ENCODE peak calls at places on chromosomes 13 and 19, in eight cellular contexts. B is dorsolateral prefrontal cortex; N is CD4-positive, CD25-positive, alpha-beta regulatory T cell; O is AG04450; K is upper lobe of right lung; P is IMR-90; U is CD8-positive, alpha-beta T cell; T is GM23248. J is an unnamed sample.

GRCh38 chr13:48526269-48526668 is 6.6 kb downstream of the RCBTB2 start:
- DNase-seq in B (no peak), N (no peak), O (no peak), K (no peak), P (no peak), U (peak), T (no peak), J (no peak)

GRCh38 chr13:80973721-80974120 is 632.8 kb upstream of the SPRY2 start:
- DNase-seq in B (no peak), N (no peak), O (no peak), K (no peak), P (no peak), U (no peak), T (no peak), J (no peak)

GRCh38 chr13:113653264-113654174 is 4.5 kb downstream of the ATP4B start:
- DNase-seq in B (no peak), N (no peak), O (no peak), K (peak), P (no peak), U (peak), T (no peak), J (peak)

GRCh38 chr13:54511356-54511755 is 1482.7 kb downstream of the OLFM4 start:
- DNase-seq in B (no peak), N (no peak), O (no peak), K (no peak), P (no peak), U (no peak), T (no peak), J (no peak)

GRCh38 chr13:110382229-110382628 is 75.1 kb downstream of the COL4A2 start:
- DNase-seq in B (no peak), N (no peak), O (no peak), K (no peak), P (peak), U (no peak), T (peak), J (no peak)

GRCh38 chr19:47573076-47574026 is at the start of gene ZNF541:
- DNase-seq in B (peak), N (peak), O (no peak), K (peak), P (peak), U (peak), T (peak), J (no peak)

GRCh38 chr19:56765107-56765506 is 75.4 kb downstream of the PEG3 start:
- DNase-seq in B (peak), N (no peak), O (no peak), K (peak), P (no peak), U (no peak), T (peak), J (peak)

GRCh38 chr19:44512326-44513298 is 12.3 kb upstream of the ZNF180 start:
- DNase-seq in B (no peak), N (no peak), O (peak), K (no peak), P (peak), U (no peak), T (peak), J (peak)

GRCh38 chr19:5090780-5091575 is 122.1 kb downstream of the KDM4B start:
- DNase-seq in B (no peak), N (no peak), O (no peak), K (no peak), P (peak), U (no peak), T (peak), J (peak)

GRCh38 chr19:47003611-47003935 is 16.1 kb upstream of the NPAS1 start:
- DNase-seq in B (no peak), N (no peak), O (no peak), K (no peak), P (peak), U (no peak), T (peak), J (no peak)

GRCh38 chr19:13748169-13748884 is 16.0 kb upstream of the MRI1 start:
- DNase-seq in B (no peak), N (no peak), O (no peak), K (no peak), P (peak), U (no peak), T (peak), J (no peak)

GRCh38 chr13:113639661-113640262 is 18.2 kb downstream of the ATP4B start:
- DNase-seq in B (peak), N (no peak), O (no peak), K (peak), P (no peak), U (no peak), T (peak), J (peak)

GRCh38 chr13:114118763-114119123 is 13.7 kb downstream of the RASA3 start:
- DNase-seq in B (no peak), N (no peak), O (no peak), K (no peak), P (peak), U (peak), T (peak), J (no peak)

GRCh38 chr13:102651892-102652291 is 43.0 kb downstream of the METTL21C start:
- DNase-seq in B (no peak), N (no peak), O (no peak), K (no peak), P (peak), U (no peak), T (no peak), J (peak)

GRCh38 chr13:41823486-41823885 is 137.4 kb downstream of the VWA8 start:
- DNase-seq in B (no peak), N (no peak), O (no peak), K (no peak), P (no peak), U (no peak), T (no peak), J (no peak)

GRCh38 chr13:71867101-71867814 is at the start of gene DACH1:
- DNase-seq in B (no peak), N (no peak), O (no peak), K (peak), P (peak), U (no peak), T (peak), J (peak)

GRCh38 chr13:108760129-108760528 is 130.7 kb downstream of the MYO16 start:
- DNase-seq in B (no peak), N (no peak), O (no peak), K (no peak), P (no peak), U (no peak), T (no peak), J (no peak)

GRCh38 chr19:28505134-28505533 is 707.8 kb downstream of the UQCRFS1 start:
- DNase-seq in B (no peak), N (no peak), O (no peak), K (no peak), P (no peak), U (no peak), T (no peak), J (no peak)

GRCh38 chr13:77026255-77026782 is 640 bp downstream of the FBXL3 start:
- DNase-seq in B (peak), N (peak), O (no peak), K (peak), P (peak), U (peak), T (peak), J (peak)

DNA sequence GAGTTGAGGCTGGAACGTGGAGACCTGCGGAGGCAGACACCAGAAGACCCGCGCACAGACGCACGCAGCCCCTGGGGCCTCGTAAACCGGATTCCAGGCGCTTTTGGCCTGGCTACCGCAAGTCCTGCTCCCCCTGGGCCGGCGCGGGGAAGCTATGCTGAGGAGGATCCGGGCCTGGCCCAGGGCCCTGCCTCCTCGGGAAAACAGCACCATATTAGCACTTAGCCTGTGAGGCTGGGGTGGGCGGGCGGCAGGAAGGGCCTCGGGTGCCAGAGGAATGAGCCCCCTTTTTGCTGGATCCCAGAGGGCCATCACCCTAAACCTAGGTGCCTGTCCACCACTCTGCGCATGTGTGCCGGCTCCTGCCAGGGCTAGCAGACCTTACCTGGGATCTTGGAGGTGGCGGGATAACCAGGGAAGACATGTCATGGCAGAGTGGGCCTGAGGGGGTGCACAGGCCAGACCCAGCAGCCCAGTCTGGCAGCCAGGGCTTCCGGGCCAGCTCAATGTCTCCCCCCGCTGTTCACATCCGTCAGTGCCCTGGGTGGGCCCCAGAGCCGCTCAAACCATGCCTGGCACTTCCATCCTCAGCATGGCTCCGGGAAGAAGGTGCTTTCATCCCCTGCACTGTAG is 7.3 kb downstream of the ELOF1 start:
- DNase-seq in B (no peak), N (no peak), O (no peak), K (no peak), P (no peak), U (peak), T (peak), J (peak)
- H3K27ac ChIP-seq in B (no peak), N (no peak), O (no peak), K (no peak), P (no peak), U (no peak), T (no peak), J (no peak)

DNA sequence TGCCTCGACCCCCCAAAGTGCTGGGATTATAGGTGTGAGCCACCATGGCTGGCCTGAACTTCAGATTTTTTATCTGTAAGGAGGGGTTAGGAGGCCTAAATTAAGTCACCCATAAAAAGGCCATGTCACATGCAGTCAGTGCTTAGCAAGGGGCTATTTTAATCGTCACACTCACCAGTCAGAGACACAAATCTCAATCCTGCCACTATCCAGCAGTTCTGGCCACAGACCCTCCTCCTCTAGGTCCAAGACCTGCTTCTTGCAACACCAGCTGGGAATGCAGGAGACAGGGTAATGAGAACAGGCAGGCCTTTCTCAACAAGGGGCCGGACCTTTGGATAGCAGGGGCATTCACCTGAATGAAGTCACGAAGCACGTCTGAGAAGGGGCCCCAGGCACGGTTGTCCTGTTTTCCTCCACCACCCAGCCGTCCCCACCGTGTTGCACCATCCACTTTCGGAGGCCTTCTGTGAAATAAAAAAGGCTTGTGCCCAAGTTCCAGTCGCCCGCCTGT is 1.4 kb downstream of the FBXO27 start:
- DNase-seq in B (no peak), N (no peak), O (no peak), K (no peak), P (no peak), U (no peak), T (no peak), J (no peak)
- H3K27ac ChIP-seq in B (no peak), N (no peak), O (no peak), K (no peak), P (no peak), U (no peak), T (no peak), J (peak)

GRCh38 chr19:51342631-51343569 is 961 bp upstream of the VSIG10L start:
- DNase-seq in B (no peak), N (no peak), O (no peak), K (no peak), P (no peak), U (no peak), T (no peak), J (no peak)
- H3K27ac ChIP-seq in B (no peak), N (no peak), O (peak), K (no peak), P (no peak), U (no peak), T (no peak), J (no peak)

GRCh38 chr19:2392366-2392765 is 32.3 kb downstream of the TMPRSS9 start:
- DNase-seq in B (no peak), N (no peak), O (no peak), K (no peak), P (no peak), U (no peak), T (no peak), J (peak)

GRCh38 chr19:2385053-2385721 is 25.1 kb downstream of the TMPRSS9 start:
- DNase-seq in B (no peak), N (no peak), O (peak), K (no peak), P (peak), U (no peak), T (peak), J (peak)

GRCh38 chr19:2391118-2391725 is 31.2 kb downstream of the TMPRSS9 start:
- DNase-seq in B (peak), N (peak), O (peak), K (no peak), P (peak), U (no peak), T (peak), J (peak)

GRCh38 chr19:2389594-2389993 is 29.5 kb downstream of the TMPRSS9 start:
- DNase-seq in B (no peak), N (no peak), O (no peak), K (no peak), P (no peak), U (no peak), T (no peak), J (no peak)

DNA sequence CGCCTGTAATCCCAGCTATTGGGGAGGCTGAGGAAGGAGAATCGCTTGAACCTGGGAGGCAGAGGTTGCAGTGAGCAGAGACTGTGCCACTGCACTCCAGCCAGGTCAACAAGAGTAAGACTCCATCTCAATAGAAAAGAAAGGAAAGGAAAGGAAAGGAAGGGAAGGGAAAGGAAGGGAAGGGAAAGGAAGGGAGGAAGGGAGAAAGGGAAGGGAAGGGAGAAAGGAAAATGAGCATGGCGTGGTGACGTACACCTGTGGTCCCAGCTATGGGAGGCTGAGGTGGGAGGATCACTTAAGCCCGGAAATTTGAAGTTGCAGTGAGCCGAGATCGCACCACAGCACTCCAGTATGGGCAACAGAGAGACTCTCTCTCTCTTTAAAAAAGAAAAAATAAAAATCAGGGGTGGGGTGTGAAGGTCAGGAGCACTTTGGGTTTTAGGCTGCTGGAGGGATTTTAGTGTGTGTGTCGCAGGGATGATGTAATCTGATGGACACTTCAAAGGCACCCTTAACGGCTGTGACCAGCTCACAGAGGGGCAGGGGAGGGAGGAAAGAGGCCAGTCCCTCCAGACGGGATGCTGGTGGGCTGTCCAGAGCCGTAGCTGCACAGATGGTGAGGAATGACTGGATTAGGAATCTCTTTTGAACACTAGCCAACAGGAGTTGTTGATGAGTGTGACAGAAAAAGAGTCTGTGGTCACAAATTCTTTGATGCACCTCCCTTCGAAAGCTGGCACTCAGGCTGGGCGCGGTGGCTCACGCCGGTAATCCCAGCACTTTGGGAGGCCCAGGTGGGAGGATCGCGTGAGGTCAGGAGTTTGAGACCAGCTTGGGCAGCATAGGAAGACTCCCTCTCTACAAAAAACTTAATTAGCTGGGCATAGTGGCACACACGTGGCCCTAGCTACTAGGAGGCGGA is 27.6 kb downstream of the TMPRSS9 start:
- DNase-seq in B (no peak), N (no peak), O (no peak), K (no peak), P (no peak), U (no peak), T (no peak), J (peak)
- H3K27ac ChIP-seq in B (no peak), N (no peak), O (no peak), K (no peak), P (no peak), U (no peak), T (no peak), J (peak)

GRCh38 chr19:48826606-48827020 is 9.7 kb downstream of the HSD17B14 start:
- DNase-seq in B (no peak), N (no peak), O (no peak), K (peak), P (no peak), U (no peak), T (no peak), J (no peak)
- H3K27ac ChIP-seq in B (no peak), N (no peak), O (no peak), K (no peak), P (no peak), U (no peak), T (no peak), J (no peak)

GRCh38 chr19:49421878-49422202 is 1.4 kb downstream of the PTH2 start:
- DNase-seq in B (no peak), N (no peak), O (no peak), K (no peak), P (no peak), U (no peak), T (no peak), J (no peak)
- H3K27ac ChIP-seq in B (no peak), N (no peak), O (no peak), K (no peak), P (no peak), U (no peak), T (no peak), J (no peak)

DNA sequence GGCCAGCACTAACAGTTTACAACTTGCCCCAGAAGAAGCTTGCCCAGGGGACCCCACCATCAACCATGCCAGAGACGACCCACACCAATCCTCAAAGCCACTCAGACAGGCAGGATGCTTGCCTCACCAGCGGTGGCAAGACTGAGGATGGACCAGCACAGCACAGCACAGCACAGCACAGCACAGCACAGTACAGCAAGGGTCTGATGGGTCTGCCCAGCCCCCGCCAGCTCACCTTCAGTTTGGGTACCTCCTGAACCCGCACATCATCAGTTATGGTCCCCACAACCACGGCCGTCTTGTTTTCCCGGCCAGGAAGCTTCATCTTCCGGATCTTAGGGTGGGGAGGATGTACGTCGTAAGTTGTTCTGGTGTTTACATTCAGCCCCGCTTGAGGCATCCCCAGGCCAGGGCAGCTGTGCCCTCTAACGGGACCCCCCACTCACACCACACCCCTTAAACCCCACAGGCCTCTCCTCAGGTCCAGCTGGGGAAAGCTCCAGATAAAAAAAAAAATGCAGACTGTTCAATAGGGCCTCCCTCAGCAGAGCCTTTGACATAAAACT is 1.7 kb upstream of the FAM83E start:
- DNase-seq in B (no peak), N (no peak), O (no peak), K (no peak), P (no peak), U (no peak), T (no peak), J (no peak)
- H3K27ac ChIP-seq in B (no peak), N (peak), O (no peak), K (peak), P (no peak), U (no peak), T (no peak), J (no peak)

DNA sequence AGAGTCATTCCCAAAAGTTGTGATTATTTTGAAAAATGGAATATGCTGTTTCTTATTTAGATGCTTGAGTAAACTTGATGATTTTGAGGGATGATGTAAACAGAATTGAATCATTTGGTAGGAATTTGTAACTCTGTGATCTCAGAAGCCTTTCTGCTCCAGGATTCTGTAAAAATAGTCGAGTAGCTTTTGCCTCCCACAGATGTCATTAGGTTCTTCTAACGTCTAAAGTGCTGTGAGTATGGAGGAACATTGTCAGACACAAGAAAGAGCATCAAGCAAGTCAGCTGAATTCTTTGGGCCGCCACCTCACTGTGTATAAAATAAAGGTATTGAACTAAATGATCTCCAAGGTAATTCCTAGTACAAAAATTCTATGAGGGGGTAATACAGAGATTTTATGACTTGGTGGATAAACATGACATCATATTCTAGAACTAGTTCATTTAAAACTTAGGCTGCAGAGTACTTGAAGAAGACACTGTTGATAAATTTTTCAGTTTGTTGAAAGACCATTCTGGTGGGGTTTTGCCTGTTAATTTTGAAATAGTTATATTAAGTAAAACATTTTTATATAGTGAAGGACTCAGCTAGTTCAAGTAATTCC is 1.4 kb upstream of the GPR183 start:
- DNase-seq in B (no peak), N (no peak), O (no peak), K (no peak), P (peak), U (no peak), T (peak), J (no peak)
- H3K27ac ChIP-seq in B (no peak), N (peak), O (no peak), K (no peak), P (no peak), U (no peak), T (peak), J (no peak)

GRCh38 chr19:42172261-42172660 is 40.0 kb upstream of the POU2F2 start:
- DNase-seq in B (no peak), N (no peak), O (no peak), K (no peak), P (no peak), U (no peak), T (no peak), J (no peak)
- H3K27ac ChIP-seq in B (no peak), N (no peak), O (no peak), K (no peak), P (no peak), U (no peak), T (no peak), J (peak)

GRCh38 chr19:55270172-55270942 is 9.6 kb downstream of the HSPBP1 start:
- DNase-seq in B (no peak), N (no peak), O (no peak), K (no peak), P (no peak), U (no peak), T (no peak), J (no peak)
- H3K27ac ChIP-seq in B (peak), N (no peak), O (no peak), K (no peak), P (no peak), U (no peak), T (no peak), J (no peak)